ENCODE peak calls at places on chromosomes 16 and 17, in nine cellular contexts. D is SHP77, L is posterior cingulate gyrus, R is RPMI8226, P is HEK293T, Q is DMS153, F is NCI-H2171, N is cardiac fibroblast, U is T-cell. C is an unnamed sample.
A peak's percentile ranks its signal among the peaks of the same experiment; 100 is the strongest.

GRCh38 chr16:88591577-88592021 is 21.4 kb downstream of the ZC3H18 start:
- DNase-seq in D (no peak), L (no peak), R (peak; percentile 95), P (no peak), Q (no peak), F (no peak), N (no peak), U (no peak), C (no peak)

GRCh38 chr16:84739349-84740124 is 39.7 kb downstream of the USP10 start:
- DNase-seq in D (no peak), L (no peak), R (no peak), P (no peak), Q (no peak), F (no peak), N (peak; percentile 92), U (no peak), C (peak; percentile 91)

GRCh38 chr17:15966183-15966878 is 21.4 kb downstream of the ADORA2B start:
- DNase-seq in D (peak; percentile 48), L (no peak), R (no peak), P (no peak), Q (peak; percentile 23), F (no peak), N (peak; percentile 35), U (no peak), C (no peak)

GRCh38 chr16:29107299-29107698 is 122.4 kb downstream of the LAT start:
- DNase-seq in D (no peak), L (no peak), R (no peak), P (no peak), Q (no peak), F (peak; percentile 67), N (no peak), U (no peak), C (no peak)

GRCh38 chr17:75864448-75864871 is 9.3 kb upstream of the WBP2 start:
- DNase-seq in D (no peak), L (no peak), R (peak; percentile 93), P (no peak), Q (no peak), F (peak; percentile 48), N (peak; percentile 88), U (peak; percentile 29), C (peak; percentile 41)

GRCh38 chr16:56231-56927 is 2.8 kb downstream of the SNRNP25 start:
- DNase-seq in D (no peak), L (no peak), R (no peak), P (no peak), Q (no peak), F (no peak), N (no peak), U (no peak), C (no peak)

GRCh38 chr16:55542459-55543082 is 23.9 kb upstream of the CAPNS2 start:
- DNase-seq in D (no peak), L (no peak), R (no peak), P (no peak), Q (no peak), F (no peak), N (peak; percentile 80), U (no peak), C (peak; percentile 72)

GRCh38 chr17:40345161-40346034 is 19.1 kb downstream of the GJD3 start:
- DNase-seq in D (no peak), L (no peak), R (no peak), P (no peak), Q (no peak), F (peak; percentile 53), N (peak; percentile 53), U (no peak), C (peak; percentile 82)

GRCh38 chr17:13228711-13229110 is 210.9 kb upstream of the ELAC2 start:
- DNase-seq in D (no peak), L (no peak), R (no peak), P (no peak), Q (no peak), F (no peak), N (no peak), U (no peak), C (no peak)

GRCh38 chr16:86709902-86710601 is 131.7 kb downstream of the FOXL1 start:
- DNase-seq in D (no peak), L (no peak), R (no peak), P (no peak), Q (no peak), F (no peak), N (no peak), U (no peak), C (no peak)

GRCh38 chr17:9291912-9292562 is 270.7 kb downstream of the NTN1 start:
- DNase-seq in D (no peak), L (peak; percentile 40), R (no peak), P (peak; percentile 63), Q (no peak), F (no peak), N (peak; percentile 33), U (peak; percentile 14), C (peak; percentile 18)

GRCh38 chr17:75832652-75833400 is 11.4 kb downstream of the UNC13D start:
- DNase-seq in D (peak; percentile 15), L (no peak), R (peak; percentile 49), P (no peak), Q (peak; percentile 6), F (no peak), N (no peak), U (peak; percentile 13), C (no peak)

GRCh38 chr16:4288148-4288921 is 15.5 kb upstream of the TFAP4 start:
- DNase-seq in D (peak; percentile 68), L (peak; percentile 76), R (peak; percentile 87), P (peak; percentile 77), Q (peak; percentile 21), F (no peak), N (peak; percentile 79), U (peak; percentile 80), C (peak; percentile 66)

GRCh38 chr16:4384497-4384896 is 12.8 kb downstream of the VASN start:
- DNase-seq in D (no peak), L (no peak), R (no peak), P (no peak), Q (no peak), F (no peak), N (no peak), U (no peak), C (no peak)

GRCh38 chr16:57615813-57616212 is 12.6 kb upstream of the ADGRG1 start:
- DNase-seq in D (no peak), L (peak; percentile 4), R (no peak), P (no peak), Q (no peak), F (no peak), N (no peak), U (no peak), C (no peak)

GRCh38 chr17:62188713-62189112 is 123.6 kb upstream of the MED13 start:
- DNase-seq in D (no peak), L (no peak), R (no peak), P (no peak), Q (no peak), F (no peak), N (no peak), U (no peak), C (no peak)

GRCh38 chr17:9522074-9522473 is 53.5 kb downstream of the STX8 start:
- DNase-seq in D (peak; percentile 25), L (no peak), R (peak; percentile 13), P (peak; percentile 31), Q (no peak), F (no peak), N (peak; percentile 79), U (no peak), C (peak; percentile 50)

GRCh38 chr16:74448990-74449389 is 27.7 kb upstream of the CLEC18B start:
- DNase-seq in D (no peak), L (no peak), R (no peak), P (no peak), Q (no peak), F (no peak), N (peak; percentile 94), U (no peak), C (peak; percentile 96)

GRCh38 chr17:55625516-55625915 is 97.1 kb downstream of the TMEM100 start:
- DNase-seq in D (no peak), L (no peak), R (no peak), P (no peak), Q (no peak), F (no peak), N (no peak), U (no peak), C (no peak)

GRCh38 chr16:13077816-13078215 is 176.4 kb downstream of the SHISA9 start:
- DNase-seq in D (no peak), L (no peak), R (no peak), P (no peak), Q (no peak), F (peak; percentile 7), N (no peak), U (no peak), C (no peak)

GRCh38 chr16:26645629-26646028 is 421.1 kb upstream of the C16orf82 start:
- DNase-seq in D (no peak), L (peak; percentile 40), R (peak; percentile 26), P (peak; percentile 42), Q (no peak), F (no peak), N (no peak), U (peak; percentile 4), C (no peak)

GRCh38 chr17:3660311-3660891 is 8.0 kb downstream of the TAX1BP3 start:
- DNase-seq in D (no peak), L (peak; percentile 24), R (no peak), P (no peak), Q (no peak), F (no peak), N (no peak), U (no peak), C (no peak)

GRCh38 chr16:64627288-64627687 is 494.6 kb downstream of the CDH11 start:
- DNase-seq in D (no peak), L (no peak), R (peak; percentile 56), P (no peak), Q (no peak), F (peak; percentile 73), N (peak; percentile 5), U (no peak), C (no peak)

GRCh38 chr16:49712567-49712966 is 143.3 kb downstream of the ZNF423 start:
- DNase-seq in D (no peak), L (no peak), R (no peak), P (no peak), Q (no peak), F (no peak), N (no peak), U (no peak), C (no peak)

GRCh38 chr16:71904239-71904638 is 8.9 kb downstream of the IST1 start:
- DNase-seq in D (no peak), L (no peak), R (no peak), P (no peak), Q (no peak), F (no peak), N (no peak), U (no peak), C (no peak)

GRCh38 chr17:35723735-35724134 is 7.7 kb upstream of the RASL10B start:
- DNase-seq in D (no peak), L (no peak), R (no peak), P (no peak), Q (no peak), F (no peak), N (no peak), U (no peak), C (no peak)

GRCh38 chr16:53821487-53821886 is 117.5 kb downstream of the FTO start:
- DNase-seq in D (no peak), L (no peak), R (no peak), P (no peak), Q (no peak), F (no peak), N (peak; percentile 68), U (no peak), C (peak; percentile 70)

GRCh38 chr17:35089846-35090193 is 26.3 kb upstream of the RFFL start:
- DNase-seq in D (peak; percentile 47), L (no peak), R (peak; percentile 25), P (no peak), Q (no peak), F (no peak), N (peak; percentile 53), U (peak; percentile 4), C (peak; percentile 65)

GRCh38 chr16:1105888-1106620 is 10.0 kb upstream of the C1QTNF8 start:
- DNase-seq in D (no peak), L (peak; percentile 63), R (peak; percentile 85), P (peak; percentile 90), Q (peak; percentile 14), F (peak; percentile 32), N (peak; percentile 57), U (no peak), C (peak; percentile 55)

GRCh38 chr16:8848939-8849391 is 19.8 kb downstream of the CARHSP1 start:
- DNase-seq in D (no peak), L (no peak), R (no peak), P (no peak), Q (no peak), F (no peak), N (peak; percentile 82), U (no peak), C (peak; percentile 84)

C was measured in EL.